ENCODE peak calls at places on chromosomes 7 and 10, in five cellular contexts. One of them, this sample, is unnamed.

GRCh38 chr10:125159486-125159931 is 854 bp downstream of the CTBP2 start:
- DNase-seq in SW 1271: no peak
- DNase-seq in NCI-H748 treated with DMSO at 0.1 percent for 48 hours: no peak
- DNase-seq in MV-4-11: no peak
- DNase-seq in HCT116: no peak
- DNase-seq in this sample: no peak

GRCh38 chr10:127012769-127013152 is 107.5 kb downstream of the DOCK1 start:
- DNase-seq in SW 1271: no peak
- DNase-seq in NCI-H748 treated with DMSO at 0.1 percent for 48 hours: no peak
- DNase-seq in MV-4-11: peak; percentile 58
- DNase-seq in HCT116: peak; percentile 18
- DNase-seq in this sample: no peak

GRCh38 chr7:44309271-44310091 is 15.9 kb downstream of the CAMK2B start:
- DNase-seq in SW 1271: no peak
- DNase-seq in NCI-H748 treated with DMSO at 0.1 percent for 48 hours: no peak
- DNase-seq in MV-4-11: peak; percentile 32
- DNase-seq in HCT116: no peak
- DNase-seq in this sample: no peak

GRCh38 chr7:101856488-101857357 is 39.3 kb downstream of the CUX1 start:
- DNase-seq in SW 1271: no peak
- DNase-seq in NCI-H748 treated with DMSO at 0.1 percent for 48 hours: peak; percentile 39
- DNase-seq in MV-4-11: peak; percentile 97
- DNase-seq in HCT116: peak; percentile 97
- DNase-seq in this sample: peak; percentile 23

GRCh38 chr10:106044511-106044910 is 1120.0 kb downstream of the SORCS1 start:
- DNase-seq in SW 1271: no peak
- DNase-seq in NCI-H748 treated with DMSO at 0.1 percent for 48 hours: peak; percentile 34
- DNase-seq in MV-4-11: no peak
- DNase-seq in HCT116: no peak
- DNase-seq in this sample: no peak

GRCh38 chr7:74267756-74268565 is 13.8 kb upstream of the RFC2 start:
- DNase-seq in SW 1271: no peak
- DNase-seq in NCI-H748 treated with DMSO at 0.1 percent for 48 hours: no peak
- DNase-seq in MV-4-11: no peak
- DNase-seq in HCT116: no peak
- DNase-seq in this sample: no peak

GRCh38 chr10:131789516-131789915 is 111.3 kb upstream of the PPP2R2D start:
- DNase-seq in SW 1271: no peak
- DNase-seq in NCI-H748 treated with DMSO at 0.1 percent for 48 hours: no peak
- DNase-seq in MV-4-11: no peak
- DNase-seq in HCT116: no peak
- DNase-seq in this sample: no peak

GRCh38 chr7:22932896-22933295 is 81.0 kb downstream of the HYCC1 start:
- DNase-seq in SW 1271: no peak
- DNase-seq in NCI-H748 treated with DMSO at 0.1 percent for 48 hours: no peak
- DNase-seq in MV-4-11: no peak
- DNase-seq in HCT116: no peak
- DNase-seq in this sample: no peak

GRCh38 chr7:22604246-22604645 is 104.3 kb upstream of the STEAP1B start:
- DNase-seq in SW 1271: no peak
- DNase-seq in NCI-H748 treated with DMSO at 0.1 percent for 48 hours: no peak
- DNase-seq in MV-4-11: no peak
- DNase-seq in HCT116: no peak
- DNase-seq in this sample: no peak